ENCODE peak calls at places on chromosomes 3 and 15, in seven cellular contexts. B, H, L, Z, T, J and Y are unnamed samples.

GRCh38 chr3:187977659-187978058 is 176.3 kb upstream of the LPP start:
- DNase-seq in L (no peak), T (no peak), Z (no peak), H (no peak), B (no peak), J (no peak), Y (no peak)

GRCh38 chr15:57183614-57184344 is 192.5 kb upstream of the CGNL1 start:
- DNase-seq in H (no peak), B (no peak), L (peak; percentile 27), T (no peak), J (no peak), Z (no peak), Y (no peak)

GRCh38 chr3:184334470-184335158 is 2.8 kb upstream of the FAM131A start:
- DNase-seq in T (no peak), L (peak; percentile 48), Z (no peak), B (no peak), J (no peak), H (peak; percentile 32), Y (no peak)

GRCh38 chr3:79161941-79162340 is 605.9 kb downstream of the ROBO1 start:
- DNase-seq in T (no peak), L (no peak), H (no peak), J (no peak), Z (no peak), B (no peak), Y (no peak)

GRCh38 chr3:114214542-114215341 is 22.6 kb downstream of the ZNF80 start:
- DNase-seq in H (no peak), L (no peak), J (no peak), T (peak; percentile 81), B (no peak), Z (no peak), Y (no peak)

GRCh38 chr15:71659730-71660067 is 150.7 kb upstream of the NR2E3 start:
- DNase-seq in H (no peak), T (no peak), L (no peak), B (no peak), J (no peak), Z (no peak), Y (no peak)

GRCh38 chr15:74540135-74540760 is 772 bp upstream of the ARID3B start:
- DNase-seq in H (no peak), Z (no peak), L (no peak), J (no peak), B (no peak), T (no peak), Y (no peak)

GRCh38 chr15:92079047-92079446 is 225.5 kb downstream of the SLCO3A1 start:
- DNase-seq in H (peak; percentile 21), L (peak; percentile 66), Z (no peak), J (no peak), T (no peak), B (no peak), Y (no peak)

GRCh38 chr3:187197255-187197654 is at the start of gene RTP1:
- DNase-seq in B (no peak), H (no peak), Z (no peak), L (no peak), J (no peak), T (no peak), Y (no peak)

GRCh38 chr3:194330579-194330978 is 20.5 kb downstream of the CPN2 start:
- DNase-seq in J (no peak), T (no peak), H (no peak), Z (no peak), B (no peak), L (no peak), Y (no peak)

GRCh38 chr3:16658004-16658932 is 53.0 kb upstream of the DAZL start:
- DNase-seq in Z (no peak), T (no peak), J (no peak), L (no peak), H (no peak), B (peak; percentile 6), Y (no peak)

GRCh38 chr3:135531996-135532395 is 433.5 kb upstream of the PPP2R3A start:
- DNase-seq in J (no peak), B (no peak), Z (no peak), T (no peak), L (no peak), H (no peak), Y (no peak)

GRCh38 chr3:177483182-177483967 is 286.1 kb upstream of the TBL1XR1 start:
- DNase-seq in Z (no peak), T (no peak), B (no peak), J (no peak), L (no peak), H (no peak), Y (no peak)

GRCh38 chr3:4543110-4543509 is 50.0 kb downstream of the ITPR1 start:
- DNase-seq in B (no peak), L (no peak), Z (no peak), J (no peak), T (no peak), H (no peak), Y (no peak)

GRCh38 chr15:86009727-86010126 is 69.9 kb upstream of the AGBL1 start:
- DNase-seq in L (no peak), J (no peak), H (no peak), T (no peak), Z (no peak), B (no peak), Y (no peak)

GRCh38 chr15:74042603-74043424 is 39.5 kb downstream of the GOLGA6A start:
- DNase-seq in Z (no peak), H (no peak), T (no peak), L (no peak), B (no peak), J (no peak), Y (no peak)